ENCODE peak calls at places on chromosomes 2 and 18, in seven cellular contexts. E is HEK293T; K is iPS-NIHi11; D is GM03348; Q is CD8-positive, alpha-beta T cell; Z is GM23248; R is H1. G is an unnamed sample.

GRCh38 chr2:95043300-95043786 is 17.8 kb downstream of the MAL start:
- DNase-seq in Q (no peak), D (peak; percentile 87), K (peak; percentile 68), Z (peak; percentile 88), R (no peak), E (no peak), G (no peak)

GRCh38 chr2:101152195-101153076 is 1.3 kb upstream of the TBC1D8 start:
- DNase-seq in R (peak; percentile 76), E (no peak), Z (peak; percentile 61), K (no peak), D (peak; percentile 56), Q (no peak), G (peak; percentile 58)

GRCh38 chr2:7634370-7634769 is 717.2 kb downstream of the RNF144A start:
- DNase-seq in K (no peak), Z (no peak), E (no peak), D (no peak), Q (no peak), R (no peak), G (no peak)

GRCh38 chr18:55334875-55335274 is 253.1 kb downstream of the TCF4 start:
- DNase-seq in D (no peak), K (no peak), E (no peak), Q (no peak), R (no peak), Z (no peak), G (no peak)

GRCh38 chr2:186181625-186182024 is 304.4 kb upstream of the ZC3H15 start:
- DNase-seq in K (no peak), Z (no peak), R (no peak), Q (no peak), D (no peak), E (no peak), G (no peak)

GRCh38 chr18:3219621-3220335 is at the start of gene MYOM1:
- DNase-seq in K (no peak), Z (no peak), E (no peak), R (no peak), D (no peak), Q (no peak), G (no peak)

GRCh38 chr2:199258291-199258690 is 199.4 kb downstream of the SATB2 start:
- DNase-seq in K (no peak), Q (no peak), E (no peak), D (peak; percentile 34), Z (peak; percentile 36), R (no peak), G (no peak)

GRCh38 chr18:5462227-5462626 is 81.6 kb downstream of the EPB41L3 start:
- DNase-seq in K (no peak), Z (no peak), R (no peak), Q (no peak), E (no peak), D (no peak), G (no peak)

GRCh38 chr2:75896779-75897366 is 186.2 kb upstream of the GCFC2 start:
- DNase-seq in K (peak; percentile 74), E (peak; percentile 59), Q (no peak), Z (peak; percentile 2), D (no peak), R (no peak), G (peak; percentile 61)

GRCh38 chr18:3634250-3634939 is 184.4 kb downstream of the TGIF1 start:
- DNase-seq in K (no peak), Z (no peak), R (no peak), E (no peak), Q (no peak), D (no peak), G (no peak)

GRCh38 chr2:219765236-219765635 is 137.8 kb downstream of the SLC4A3 start:
- DNase-seq in Q (no peak), R (no peak), K (no peak), Z (no peak), E (no peak), D (no peak), G (no peak)

GRCh38 chr18:78542204-78542603 is 437.4 kb upstream of the SALL3 start:
- DNase-seq in E (no peak), Q (no peak), R (peak; percentile 35), K (no peak), D (no peak), Z (no peak), G (no peak)

G was measured in WTC11.